ENCODE peak calls at places on chromosomes 6 and 20, in ten cellular contexts. One of them, this sample, is unnamed.
A peak's percentile ranks its signal among the peaks of the same experiment; 100 is the strongest.

GRCh38 chr6:125945378-125946141 is 11.0 kb upstream of the HINT3 start:
- DNase-seq in pancreas: no peak
- DNase-seq in HFF-Myc: no peak
- DNase-seq in lung: no peak
- DNase-seq in SK-N-SH: no peak
- DNase-seq in ascending aorta: no peak
- DNase-seq in fibroblast of mammary gland: no peak
- DNase-seq in astrocyte of the spinal cord: no peak
- DNase-seq in fibroblast of pulmonary artery: peak; percentile 84
- DNase-seq in HL-60: no peak
- DNase-seq in this sample: no peak

GRCh38 chr6:16414205-16414604 is 175.8 kb downstream of the GMPR start:
- DNase-seq in ascending aorta: no peak
- DNase-seq in astrocyte of the spinal cord: no peak
- DNase-seq in HFF-Myc: no peak
- DNase-seq in lung: no peak
- DNase-seq in HL-60: no peak
- DNase-seq in pancreas: no peak
- DNase-seq in fibroblast of mammary gland: no peak
- DNase-seq in fibroblast of pulmonary artery: no peak
- DNase-seq in SK-N-SH: no peak
- DNase-seq in this sample: no peak

GRCh38 chr20:53654932-53655674 is 61.5 kb upstream of the ZNF217 start:
- DNase-seq in HFF-Myc: no peak
- DNase-seq in HL-60: peak; percentile 61
- DNase-seq in ascending aorta: no peak
- DNase-seq in SK-N-SH: no peak
- DNase-seq in pancreas: no peak
- DNase-seq in fibroblast of mammary gland: no peak
- DNase-seq in astrocyte of the spinal cord: no peak
- DNase-seq in lung: no peak
- DNase-seq in fibroblast of pulmonary artery: no peak
- DNase-seq in this sample: no peak

GRCh38 chr6:159701413-159701999 is 8.5 kb upstream of the SOD2 start:
- DNase-seq in pancreas: no peak
- DNase-seq in fibroblast of pulmonary artery: peak; percentile 91
- DNase-seq in fibroblast of mammary gland: peak; percentile 98
- DNase-seq in SK-N-SH: no peak
- DNase-seq in HFF-Myc: peak; percentile 81
- DNase-seq in lung: no peak
- DNase-seq in astrocyte of the spinal cord: peak; percentile 86
- DNase-seq in HL-60: no peak
- DNase-seq in ascending aorta: no peak
- DNase-seq in this sample: no peak

GRCh38 chr6:27478141-27478705 is 5.3 kb upstream of the ZNF184 start:
- DNase-seq in astrocyte of the spinal cord: no peak
- DNase-seq in HL-60: no peak
- DNase-seq in HFF-Myc: no peak
- DNase-seq in SK-N-SH: no peak
- DNase-seq in pancreas: no peak
- DNase-seq in ascending aorta: no peak
- DNase-seq in fibroblast of pulmonary artery: peak; percentile 30
- DNase-seq in fibroblast of mammary gland: peak; percentile 34
- DNase-seq in lung: no peak
- DNase-seq in this sample: no peak

GRCh38 chr20:8757146-8757545 is 311.7 kb upstream of the PLCB4 start:
- DNase-seq in HFF-Myc: peak; percentile 82
- DNase-seq in HL-60: no peak
- DNase-seq in fibroblast of pulmonary artery: peak; percentile 64
- DNase-seq in pancreas: no peak
- DNase-seq in fibroblast of mammary gland: peak; percentile 97
- DNase-seq in SK-N-SH: no peak
- DNase-seq in ascending aorta: no peak
- DNase-seq in astrocyte of the spinal cord: peak; percentile 71
- DNase-seq in lung: no peak
- DNase-seq in this sample: no peak

GRCh38 chr20:32727663-32728062 is 15.6 kb downstream of the COMMD7 start:
- DNase-seq in ascending aorta: no peak
- DNase-seq in HFF-Myc: peak; percentile 39
- DNase-seq in astrocyte of the spinal cord: peak; percentile 93
- DNase-seq in fibroblast of pulmonary artery: peak; percentile 65
- DNase-seq in lung: no peak
- DNase-seq in fibroblast of mammary gland: peak; percentile 92
- DNase-seq in SK-N-SH: no peak
- DNase-seq in HL-60: no peak
- DNase-seq in pancreas: no peak
- DNase-seq in this sample: no peak

GRCh38 chr6:125001684-125002083 is 39.4 kb downstream of the RNF217 start:
- DNase-seq in astrocyte of the spinal cord: no peak
- DNase-seq in pancreas: no peak
- DNase-seq in HL-60: no peak
- DNase-seq in fibroblast of mammary gland: no peak
- DNase-seq in SK-N-SH: no peak
- DNase-seq in lung: no peak
- DNase-seq in HFF-Myc: no peak
- DNase-seq in ascending aorta: no peak
- DNase-seq in fibroblast of pulmonary artery: no peak
- DNase-seq in this sample: no peak

GRCh38 chr6:9404351-9405146 is 969.2 kb upstream of the SLC35B3 start:
- DNase-seq in SK-N-SH: no peak
- DNase-seq in lung: no peak
- DNase-seq in fibroblast of pulmonary artery: peak; percentile 16
- DNase-seq in fibroblast of mammary gland: peak; percentile 28
- DNase-seq in pancreas: no peak
- DNase-seq in ascending aorta: no peak
- DNase-seq in HL-60: no peak
- DNase-seq in HFF-Myc: peak; percentile 25
- DNase-seq in astrocyte of the spinal cord: peak; percentile 44
- DNase-seq in this sample: no peak

GRCh38 chr20:13681248-13682125 is 42.8 kb upstream of the TASP1 start:
- DNase-seq in fibroblast of mammary gland: no peak
- DNase-seq in fibroblast of pulmonary artery: no peak
- DNase-seq in ascending aorta: no peak
- DNase-seq in astrocyte of the spinal cord: no peak
- DNase-seq in HL-60: no peak
- DNase-seq in SK-N-SH: no peak
- DNase-seq in lung: no peak
- DNase-seq in HFF-Myc: no peak
- DNase-seq in pancreas: no peak
- DNase-seq in this sample: no peak

GRCh38 chr6:41122373-41122772 is 31.8 kb downstream of the TREML1 start:
- DNase-seq in astrocyte of the spinal cord: peak; percentile 32
- DNase-seq in fibroblast of pulmonary artery: peak; percentile 6
- DNase-seq in lung: no peak
- DNase-seq in HFF-Myc: no peak
- DNase-seq in HL-60: no peak
- DNase-seq in ascending aorta: no peak
- DNase-seq in SK-N-SH: no peak
- DNase-seq in fibroblast of mammary gland: peak; percentile 10
- DNase-seq in pancreas: no peak
- DNase-seq in this sample: no peak

GRCh38 chr6:89244237-89244985 is 27.3 kb upstream of the GABRR1 start:
- DNase-seq in lung: no peak
- DNase-seq in astrocyte of the spinal cord: no peak
- DNase-seq in SK-N-SH: no peak
- DNase-seq in ascending aorta: no peak
- DNase-seq in fibroblast of pulmonary artery: no peak
- DNase-seq in HFF-Myc: no peak
- DNase-seq in fibroblast of mammary gland: no peak
- DNase-seq in HL-60: no peak
- DNase-seq in pancreas: no peak
- DNase-seq in this sample: no peak

GRCh38 chr6:89239338-89239737 is 22.2 kb upstream of the GABRR1 start:
- DNase-seq in SK-N-SH: peak; percentile 34
- DNase-seq in pancreas: no peak
- DNase-seq in fibroblast of mammary gland: peak; percentile 8
- DNase-seq in fibroblast of pulmonary artery: no peak
- DNase-seq in astrocyte of the spinal cord: no peak
- DNase-seq in HFF-Myc: no peak
- DNase-seq in lung: no peak
- DNase-seq in HL-60: no peak
- DNase-seq in ascending aorta: no peak
- DNase-seq in this sample: no peak

GRCh38 chr6:89237158-89237557 is 20.0 kb upstream of the GABRR1 start:
- DNase-seq in ascending aorta: no peak
- DNase-seq in fibroblast of pulmonary artery: no peak
- DNase-seq in lung: no peak
- DNase-seq in HFF-Myc: no peak
- DNase-seq in fibroblast of mammary gland: no peak
- DNase-seq in pancreas: no peak
- DNase-seq in astrocyte of the spinal cord: no peak
- DNase-seq in SK-N-SH: no peak
- DNase-seq in HL-60: no peak
- DNase-seq in this sample: no peak

GRCh38 chr6:89243331-89243629 is 26.1 kb upstream of the GABRR1 start:
- DNase-seq in fibroblast of mammary gland: peak; percentile 55
- DNase-seq in lung: no peak
- DNase-seq in pancreas: no peak
- DNase-seq in HFF-Myc: no peak
- DNase-seq in fibroblast of pulmonary artery: no peak
- DNase-seq in SK-N-SH: no peak
- DNase-seq in ascending aorta: no peak
- DNase-seq in HL-60: no peak
- DNase-seq in astrocyte of the spinal cord: no peak
- DNase-seq in this sample: no peak

GRCh38 chr6:89242574-89243330 is 25.6 kb upstream of the GABRR1 start:
- DNase-seq in HL-60: no peak
- DNase-seq in HFF-Myc: peak; percentile 32
- DNase-seq in lung: no peak
- DNase-seq in fibroblast of mammary gland: peak; percentile 74
- DNase-seq in SK-N-SH: peak; percentile 61
- DNase-seq in pancreas: no peak
- DNase-seq in ascending aorta: no peak
- DNase-seq in astrocyte of the spinal cord: peak; percentile 65
- DNase-seq in fibroblast of pulmonary artery: peak; percentile 79
- DNase-seq in this sample: no peak
- TF ChIP-seq CTCF in HL-60: peak; percentile 15
- TF ChIP-seq CTCF in HFF-Myc: peak; percentile 26
- TF ChIP-seq CTCF in lung: peak; percentile 22
- TF ChIP-seq CTCF in fibroblast of mammary gland: peak; percentile 64
- TF ChIP-seq CTCF in SK-N-SH: peak; percentile 69
- TF ChIP-seq CTCF in pancreas: no peak
- TF ChIP-seq CTCF in ascending aorta: peak; percentile 66
- TF ChIP-seq CTCF in astrocyte of the spinal cord: peak; percentile 52
- TF ChIP-seq CTCF in fibroblast of pulmonary artery: peak; percentile 60
- TF ChIP-seq CTCF in this sample: peak; percentile 32

DNA sequence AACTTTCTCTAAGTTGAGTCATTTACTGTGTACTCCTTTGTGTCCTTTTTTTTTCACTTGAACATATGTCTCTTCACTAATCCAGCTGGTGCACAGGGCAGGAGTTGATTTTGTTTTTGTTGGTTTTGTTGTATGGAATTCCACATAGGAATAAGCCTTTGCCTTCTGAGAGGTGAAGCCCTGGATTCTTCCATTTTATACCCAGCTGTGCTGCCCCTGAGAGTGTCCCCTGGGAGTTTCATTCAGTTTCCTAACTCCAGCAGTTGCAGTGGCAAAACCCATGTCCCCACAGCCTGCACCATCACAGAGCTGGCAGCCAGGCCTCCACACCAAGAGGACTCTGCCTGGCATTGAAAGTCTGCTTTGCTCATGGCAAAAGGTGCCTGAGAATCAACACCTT is 107.3 kb upstream of the SYNDIG1 start:
- DNase-seq in SK-N-SH: no peak
- DNase-seq in fibroblast of pulmonary artery: no peak
- DNase-seq in lung: no peak
- DNase-seq in HL-60: no peak
- DNase-seq in astrocyte of the spinal cord: no peak
- DNase-seq in ascending aorta: no peak
- DNase-seq in pancreas: no peak
- DNase-seq in HFF-Myc: no peak
- DNase-seq in fibroblast of mammary gland: no peak
- DNase-seq in this sample: no peak
- H3K4me3 ChIP-seq in SK-N-SH: no peak overlapping the region
- H3K4me3 ChIP-seq in fibroblast of pulmonary artery: no peak overlapping the region
- H3K4me3 ChIP-seq in lung: no peak overlapping the region
- H3K4me3 ChIP-seq in HL-60: no peak overlapping the region
- H3K4me3 ChIP-seq in astrocyte of the spinal cord: no peak overlapping the region
- H3K4me3 ChIP-seq in ascending aorta: no peak overlapping the region
- H3K4me3 ChIP-seq in pancreas: no peak overlapping the region
- H3K4me3 ChIP-seq in HFF-Myc: no peak overlapping the region
- H3K4me3 ChIP-seq in fibroblast of mammary gland: no peak overlapping the region
- H3K4me3 ChIP-seq in this sample: no peak overlapping the region

DNA sequence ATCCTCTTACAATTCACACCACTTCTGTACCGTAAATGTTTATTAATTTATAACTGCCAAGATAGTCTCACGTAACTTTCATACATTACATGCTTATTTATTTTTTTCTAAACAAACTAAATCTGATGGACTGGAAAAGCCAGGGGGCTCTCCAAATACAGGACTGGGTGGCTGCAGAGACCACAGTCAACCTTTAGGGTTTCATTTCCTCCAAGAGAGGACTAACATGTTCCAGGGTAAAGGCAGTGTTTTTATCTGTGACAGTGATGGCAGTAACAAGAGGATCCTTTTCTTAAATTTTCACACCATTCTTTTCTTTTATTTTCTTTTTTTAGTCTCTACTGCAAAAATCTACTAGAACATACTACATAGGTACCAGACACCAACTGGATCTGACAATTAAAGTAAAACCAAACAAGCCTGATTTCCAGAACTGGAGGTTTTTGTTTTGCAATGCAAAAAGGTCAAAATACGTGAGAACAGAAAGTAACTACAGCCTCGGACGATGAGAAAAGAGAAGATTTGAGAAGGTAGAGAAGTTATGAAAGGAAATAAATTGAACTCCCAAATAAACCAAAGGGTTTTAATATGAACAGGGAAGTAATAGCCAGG is 1.2 kb downstream of the LMBRD1 start:
- DNase-seq in ascending aorta: no peak
- DNase-seq in pancreas: no peak
- DNase-seq in SK-N-SH: peak; percentile 8
- DNase-seq in lung: no peak
- DNase-seq in astrocyte of the spinal cord: no peak
- DNase-seq in fibroblast of pulmonary artery: peak; percentile 8
- DNase-seq in fibroblast of mammary gland: no peak
- DNase-seq in HFF-Myc: no peak
- DNase-seq in HL-60: no peak
- DNase-seq in this sample: no peak
- TF ChIP-seq CTCF in ascending aorta: no peak
- TF ChIP-seq CTCF in pancreas: no peak
- TF ChIP-seq CTCF in SK-N-SH: no peak
- TF ChIP-seq CTCF in lung: no peak
- TF ChIP-seq CTCF in astrocyte of the spinal cord: no peak
- TF ChIP-seq CTCF in fibroblast of pulmonary artery: no peak
- TF ChIP-seq CTCF in fibroblast of mammary gland: no peak
- TF ChIP-seq CTCF in HFF-Myc: no peak
- TF ChIP-seq CTCF in HL-60: no peak
- TF ChIP-seq CTCF in this sample: no peak

DNA sequence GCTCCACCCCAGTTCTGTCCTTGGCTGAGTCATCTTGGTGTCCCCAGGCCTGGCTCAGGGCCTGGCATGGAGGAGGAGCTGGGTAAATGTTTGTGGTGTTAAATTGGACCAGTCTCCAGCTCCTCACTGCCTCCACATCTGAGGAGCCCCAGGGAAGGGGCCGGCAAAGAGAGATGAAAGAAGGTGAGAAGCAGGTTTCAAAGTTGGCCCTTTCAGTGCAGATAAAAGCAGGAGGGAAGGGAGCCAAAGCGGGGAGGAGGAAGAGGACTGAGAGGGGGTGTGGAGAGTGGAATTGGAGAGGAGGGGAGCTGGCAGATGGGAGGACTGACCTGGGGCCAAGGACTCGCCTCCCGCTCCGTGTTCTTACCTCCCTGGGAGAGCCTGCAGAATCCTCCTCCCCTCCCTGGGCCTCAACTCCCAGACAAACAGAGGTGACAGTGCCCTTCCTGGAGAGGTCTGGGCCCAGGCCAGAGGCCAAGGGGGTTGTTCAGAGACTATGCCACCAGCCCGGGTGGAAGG is 89.0 kb downstream of the CD40 start:
- DNase-seq in lung: no peak
- DNase-seq in SK-N-SH: no peak
- DNase-seq in astrocyte of the spinal cord: no peak
- DNase-seq in fibroblast of pulmonary artery: no peak
- DNase-seq in HL-60: no peak
- DNase-seq in pancreas: no peak
- DNase-seq in ascending aorta: no peak
- DNase-seq in fibroblast of mammary gland: no peak
- DNase-seq in HFF-Myc: no peak
- DNase-seq in this sample: no peak
- H3K4me3 ChIP-seq in lung: no peak overlapping the region
- H3K4me3 ChIP-seq in SK-N-SH: no peak overlapping the region
- H3K4me3 ChIP-seq in astrocyte of the spinal cord: no peak overlapping the region
- H3K4me3 ChIP-seq in fibroblast of pulmonary artery: no peak overlapping the region
- H3K4me3 ChIP-seq in HL-60: no peak overlapping the region
- H3K4me3 ChIP-seq in pancreas: no peak overlapping the region
- H3K4me3 ChIP-seq in ascending aorta: no peak overlapping the region
- H3K4me3 ChIP-seq in fibroblast of mammary gland: no peak overlapping the region
- H3K4me3 ChIP-seq in HFF-Myc: no peak overlapping the region
- H3K4me3 ChIP-seq in this sample: no peak overlapping the region